ENCODE peak calls at places on chromosome 1, in five cellular contexts. Y is HEK293T, C is K562, S is SK-N-SH, I is GM12878. D is an unnamed sample.

GRCh38 chr1:29084196-29084521 is 39.5 kb downstream of the TMEM200B start:
- DNase-seq in Y (no peak), C (no peak), S (no peak), I (no peak), D (no peak)

GRCh38 chr1:213619026-213619425 is 368.7 kb upstream of the PROX1 start:
- DNase-seq in Y (no peak), C (no peak), S (no peak), I (no peak), D (no peak)

GRCh38 chr1:10173582-10173981 is 36.8 kb upstream of the KIF1B start:
- DNase-seq in Y (no peak), C (no peak), S (no peak), I (peak), D (no peak)

GRCh38 chr1:27513521-27513920 is 23.6 kb upstream of the WASF2 start:
- DNase-seq in Y (no peak), C (no peak), S (no peak), I (no peak), D (no peak)

GRCh38 chr1:8598783-8599182 is 218.7 kb downstream of the RERE start:
- DNase-seq in Y (peak), C (no peak), S (peak), I (no peak), D (no peak)

GRCh38 chr1:211764701-211765100 is 65.9 kb downstream of the LPGAT1 start:
- DNase-seq in Y (no peak), C (no peak), S (no peak), I (no peak), D (no peak)

GRCh38 chr1:92817986-92818764 is 13.7 kb upstream of the RPL5 start:
- DNase-seq in Y (peak), C (peak), S (peak), I (no peak), D (no peak)

GRCh38 chr1:226787638-226788037 is 48.6 kb upstream of the ITPKB start:
- DNase-seq in Y (no peak), C (no peak), S (no peak), I (no peak), D (no peak)

GRCh38 chr1:155009221-155009711 is 6.7 kb downstream of the ZBTB7B start:
- DNase-seq in Y (no peak), C (no peak), S (no peak), I (no peak), D (no peak)

GRCh38 chr1:71350805-71351204 is 270.0 kb upstream of the ZRANB2 start:
- DNase-seq in Y (no peak), C (no peak), S (no peak), I (no peak), D (no peak)

GRCh38 chr1:175863291-175864050 is 120.1 kb upstream of the TNR start:
- DNase-seq in Y (no peak), C (no peak), S (no peak), I (no peak), D (no peak)

GRCh38 chr1:25912076-25912831 is 6.0 kb upstream of the STMN1 start:
- DNase-seq in Y (no peak), C (no peak), S (no peak), I (no peak), D (no peak)

GRCh38 chr1:177976596-177976995 is 6.7 kb upstream of the SEC16B start:
- DNase-seq in Y (no peak), C (no peak), S (no peak), I (no peak), D (no peak)

GRCh38 chr1:40416709-40417108 is 33.6 kb upstream of the ZFP69B start:
- DNase-seq in Y (no peak), C (no peak), S (no peak), I (no peak), D (no peak)

GRCh38 chr1:109897244-109897955 is 13.2 kb upstream of the CSF1 start:
- DNase-seq in Y (no peak), C (no peak), S (no peak), I (no peak), D (no peak)

GRCh38 chr1:17068789-17069188 is 15.0 kb upstream of the SDHB start:
- DNase-seq in Y (no peak), C (no peak), S (no peak), I (no peak), D (no peak)

GRCh38 chr1:181142096-181143043 is 53.9 kb downstream of the IER5 start:
- DNase-seq in Y (peak), C (peak), S (peak), I (no peak), D (peak)

GRCh38 chr1:174883361-174883760 is 116.4 kb upstream of the CACYBP start:
- DNase-seq in Y (peak), C (no peak), S (no peak), I (no peak), D (peak)

GRCh38 chr1:179081696-179082307 is at the start of gene TOR3A:
- DNase-seq in Y (peak), C (peak), S (peak), I (peak), D (peak)

GRCh38 chr1:203629509-203630082 is 3.0 kb downstream of the ATP2B4 start:
- DNase-seq in Y (no peak), C (peak), S (no peak), I (no peak), D (no peak)

GRCh38 chr1:111600886-111601386 is 18.7 kb upstream of the RAP1A start:
- DNase-seq in Y (no peak), C (no peak), S (no peak), I (peak), D (no peak)

GRCh38 chr1:183724350-183725042 is 71.4 kb upstream of the APOBEC4 start:
- DNase-seq in Y (no peak), C (no peak), S (no peak), I (no peak), D (no peak)

GRCh38 chr1:32500387-32501209 is 35.7 kb downstream of the ZBTB8B start:
- DNase-seq in Y (peak), C (peak), S (peak), I (no peak), D (no peak)

GRCh38 chr1:243510928-243511327 is 255.1 kb downstream of the SDCCAG8 start:
- DNase-seq in Y (no peak), C (no peak), S (no peak), I (no peak), D (no peak)

GRCh38 chr1:38013027-38013588 is 574 bp downstream of the UTP11 start:
- DNase-seq in Y (peak), C (no peak), S (no peak), I (no peak), D (peak)

GRCh38 chr1:167635233-167635648 is 5.2 kb downstream of the RCSD1 start:
- DNase-seq in Y (peak), C (peak), S (no peak), I (no peak), D (no peak)

GRCh38 chr1:175193339-175193950 is 869 bp upstream of the KIAA0040 start:
- DNase-seq in Y (no peak), C (no peak), S (peak), I (no peak), D (no peak)

GRCh38 chr1:10728595-10729410 is 67.6 kb downstream of the CASZ1 start:
- DNase-seq in Y (no peak), C (no peak), S (no peak), I (no peak), D (no peak)

GRCh38 chr1:91755176-91755575 is 130.8 kb downstream of the TGFBR3 start:
- DNase-seq in Y (no peak), C (no peak), S (no peak), I (no peak), D (no peak)

GRCh38 chr1:114956570-114956969 is 73.1 kb upstream of the TSHB start:
- DNase-seq in Y (peak), C (no peak), S (no peak), I (no peak), D (peak)
- TF ChIP-seq FOXM1 in Y (no peak), C (no peak), S (no peak), I (no peak), D (no peak)

DNA sequence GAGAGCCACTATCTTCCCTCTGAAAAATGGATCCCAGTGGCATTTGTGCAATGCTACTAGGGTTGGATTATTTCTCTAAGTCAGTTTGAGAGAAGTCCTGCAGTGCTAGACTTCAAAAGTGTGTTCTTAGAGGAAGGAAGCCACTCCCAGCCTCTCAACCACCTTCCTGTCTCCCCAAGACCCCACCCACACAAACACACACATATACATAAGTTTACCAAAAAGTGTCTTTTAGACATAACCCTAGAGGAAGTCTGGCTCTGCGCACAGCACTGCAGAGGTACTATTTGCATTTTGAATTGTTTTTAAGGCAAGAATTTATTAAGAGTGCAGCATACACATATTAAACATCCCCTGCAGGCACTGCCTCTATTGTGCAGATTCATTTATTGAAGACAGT is 127.3 kb downstream of the HHIPL2 start:
- DNase-seq in Y (no peak), C (no peak), S (no peak), I (no peak), D (no peak)
- TF ChIP-seq FOXM1 in Y (no peak), C (no peak), S (no peak), I (no peak), D (no peak)

DNA sequence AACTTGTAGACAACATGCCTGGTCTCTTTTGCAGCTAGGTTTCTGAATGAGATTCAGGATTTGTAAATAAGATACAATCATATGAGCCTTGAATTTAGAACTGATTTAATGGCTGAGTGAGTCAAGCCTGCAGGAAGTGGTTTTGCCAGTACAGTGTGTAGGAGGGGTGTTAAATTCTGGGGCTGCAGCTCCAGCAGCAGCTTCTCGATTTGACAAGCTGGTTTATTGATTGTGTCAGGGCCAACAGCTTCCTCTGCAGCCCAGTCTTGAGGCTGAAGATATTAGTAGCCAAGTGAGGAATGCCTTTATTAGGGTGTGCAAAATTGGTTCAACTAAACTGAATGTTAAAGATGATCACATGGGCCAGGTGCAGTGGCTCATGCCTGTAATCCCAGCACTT is 11.5 kb upstream of the PLA2G5 start:
- DNase-seq in Y (no peak), C (no peak), S (no peak), I (no peak), D (no peak)
- TF ChIP-seq FOXM1 in Y (no peak), C (no peak), S (no peak), I (no peak), D (no peak)

DNA sequence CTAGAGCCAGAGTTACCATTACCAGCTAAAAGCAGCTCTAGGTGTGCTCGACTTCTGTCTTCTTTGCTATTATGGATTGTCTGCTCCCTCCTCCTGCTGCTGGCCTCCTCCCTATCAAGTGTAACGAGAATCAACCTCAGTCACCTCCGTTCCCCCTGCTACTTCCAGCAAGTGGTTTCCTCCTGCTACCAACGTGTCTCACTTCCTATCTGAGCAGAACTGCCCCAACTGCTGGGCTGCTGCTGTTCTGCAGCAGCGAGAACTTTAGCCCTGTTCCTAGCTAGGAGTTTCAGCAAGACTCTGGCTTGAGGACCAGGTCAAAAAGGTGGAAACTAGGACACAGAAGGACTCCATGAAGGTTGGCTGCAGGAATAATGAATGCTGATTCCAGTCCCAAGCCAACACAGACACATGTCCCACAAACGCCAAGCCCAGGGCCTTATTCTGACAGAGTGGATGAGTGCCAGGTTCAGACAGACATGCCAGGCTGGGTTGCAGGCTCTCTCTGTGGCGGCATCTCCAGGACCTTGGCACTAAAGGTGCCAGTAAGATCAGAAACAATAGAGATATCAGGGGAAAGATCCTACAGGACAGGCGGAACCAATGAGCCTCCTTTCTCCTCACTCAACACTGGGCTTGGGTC is 46.9 kb downstream of the CD34 start:
- DNase-seq in Y (no peak), C (no peak), S (no peak), I (peak), D (no peak)
- TF ChIP-seq FOXM1 in Y (no peak), C (no peak), S (no peak), I (no peak), D (no peak)

DNA sequence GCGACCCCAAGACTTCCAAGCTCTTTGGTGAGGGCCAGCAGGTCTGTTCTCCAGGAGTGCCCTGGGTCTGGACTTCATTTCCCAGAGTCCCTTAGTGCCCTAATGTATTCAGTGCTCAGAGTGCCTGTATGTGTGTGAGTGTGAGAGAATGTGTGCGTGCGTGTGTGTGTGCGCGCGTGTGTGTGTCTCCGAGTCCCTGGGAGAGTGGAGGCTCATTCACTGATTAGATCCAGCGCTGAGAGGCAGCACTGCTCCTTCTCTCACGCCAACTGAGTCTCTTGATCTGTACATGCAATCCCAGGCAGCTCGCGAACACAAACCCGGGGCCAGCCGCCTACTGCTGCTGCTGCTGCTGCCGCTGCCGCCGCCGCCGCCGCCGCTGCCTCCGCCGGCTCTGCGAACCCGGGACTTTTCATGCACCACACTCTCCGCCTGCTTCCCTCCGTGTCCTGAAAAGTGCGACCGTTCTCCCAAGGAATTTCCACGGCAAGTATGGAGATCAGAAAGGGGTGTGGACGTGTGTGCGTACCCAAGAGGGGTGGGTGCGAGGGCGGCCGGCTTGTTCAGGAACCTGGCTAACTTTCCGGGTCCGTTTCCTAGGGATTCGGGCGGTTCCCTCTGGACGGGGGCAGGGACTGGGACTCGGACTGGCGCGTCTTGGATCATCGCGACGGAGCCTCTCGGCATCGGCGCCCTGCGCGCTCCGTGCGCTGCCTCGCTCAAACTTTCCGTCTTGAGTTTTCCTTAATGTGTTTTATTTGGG is at the start of gene RNF220:
- DNase-seq in Y (peak), C (no peak), S (peak), I (no peak), D (peak)
- TF ChIP-seq FOXM1 in Y (no peak), C (no peak), S (no peak), I (no peak), D (no peak)

GRCh38 chr1:39204441-39205081 is at the start of gene MACF1:
- DNase-seq in Y (no peak), C (peak), S (no peak), I (no peak), D (no peak)
- TF ChIP-seq FOXM1 in Y (no peak), C (peak), S (no peak), I (no peak), D (no peak)

GRCh38 chr1:24119489-24119858 is 7.5 kb upstream of the MYOM3 start:
- DNase-seq in Y (no peak), C (no peak), S (no peak), I (no peak), D (no peak)

GRCh38 chr1:24121406-24121805 is 9.5 kb upstream of the MYOM3 start:
- DNase-seq in Y (no peak), C (no peak), S (no peak), I (no peak), D (no peak)

GRCh38 chr1:24122776-24123175 is 10.8 kb upstream of the MYOM3 start:
- DNase-seq in Y (no peak), C (no peak), S (no peak), I (no peak), D (no peak)

GRCh38 chr1:24119859-24120756 is 8.2 kb upstream of the MYOM3 start:
- DNase-seq in Y (no peak), C (no peak), S (no peak), I (no peak), D (peak)

GRCh38 chr1:24120965-24121364 is 9.0 kb upstream of the MYOM3 start:
- DNase-seq in Y (no peak), C (no peak), S (no peak), I (no peak), D (no peak)
- TF ChIP-seq FOXM1 in Y (no peak), C (no peak), S (no peak), I (no peak), D (no peak)

GRCh38 chr1:56566040-56566774 is 13.2 kb downstream of the PLPP3 start:
- DNase-seq in Y (no peak), C (no peak), S (no peak), I (no peak), D (peak)

GRCh38 chr1:56561227-56562019 is 17.9 kb downstream of the PLPP3 start:
- DNase-seq in Y (no peak), C (no peak), S (no peak), I (no peak), D (no peak)

GRCh38 chr1:56563045-56563444 is 16.3 kb downstream of the PLPP3 start:
- DNase-seq in Y (no peak), C (no peak), S (no peak), I (no peak), D (no peak)

GRCh38 chr1:56564615-56565014 is 14.7 kb downstream of the PLPP3 start:
- DNase-seq in Y (no peak), C (no peak), S (no peak), I (no peak), D (no peak)

DNA sequence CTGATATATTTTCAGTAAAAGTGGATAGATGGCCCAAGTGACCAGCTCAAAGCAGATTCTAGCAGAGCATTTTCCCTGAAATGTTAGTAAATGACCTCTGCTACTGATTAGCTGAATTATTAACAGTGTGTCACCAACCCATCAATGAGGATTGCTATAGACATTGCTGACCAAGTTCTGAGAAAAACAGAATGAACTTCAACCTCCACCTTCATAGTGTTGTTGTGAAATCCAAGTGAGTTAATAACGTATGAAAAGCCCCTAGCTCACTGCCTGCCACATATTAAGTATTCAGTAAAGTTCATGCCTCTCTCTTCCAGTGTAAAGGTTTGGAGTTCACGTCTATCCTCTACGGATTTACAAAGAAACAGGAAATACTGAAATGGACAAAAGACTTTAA is 15.8 kb downstream of the PLPP3 start:
- DNase-seq in Y (no peak), C (no peak), S (no peak), I (no peak), D (peak)
- TF ChIP-seq FOXM1 in Y (no peak), C (no peak), S (no peak), I (no peak), D (no peak)

DNA sequence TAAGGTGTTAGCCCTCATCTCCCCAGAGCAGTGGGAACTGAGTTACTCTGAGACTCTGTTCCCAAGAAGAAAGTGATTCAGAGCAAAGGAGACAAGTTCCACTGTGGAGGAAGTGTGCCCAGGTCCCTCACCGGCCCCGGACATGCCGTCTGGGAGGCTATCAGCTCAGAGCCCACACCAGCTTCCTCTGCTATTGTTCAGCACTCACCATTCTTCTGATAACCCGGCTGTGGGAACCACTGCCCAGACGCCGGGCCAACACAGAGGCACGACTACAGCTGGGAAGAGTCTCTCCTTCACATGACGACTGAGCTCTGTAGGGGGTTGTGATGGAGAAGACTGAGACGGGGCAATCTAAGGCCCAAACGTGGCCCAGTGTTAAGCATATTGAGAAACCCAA is 34.2 kb upstream of the GJA5 start:
- DNase-seq in Y (no peak), C (no peak), S (no peak), I (no peak), D (no peak)
- TF ChIP-seq FOXM1 in Y (no peak), C (no peak), S (no peak), I (no peak), D (no peak)

DNA sequence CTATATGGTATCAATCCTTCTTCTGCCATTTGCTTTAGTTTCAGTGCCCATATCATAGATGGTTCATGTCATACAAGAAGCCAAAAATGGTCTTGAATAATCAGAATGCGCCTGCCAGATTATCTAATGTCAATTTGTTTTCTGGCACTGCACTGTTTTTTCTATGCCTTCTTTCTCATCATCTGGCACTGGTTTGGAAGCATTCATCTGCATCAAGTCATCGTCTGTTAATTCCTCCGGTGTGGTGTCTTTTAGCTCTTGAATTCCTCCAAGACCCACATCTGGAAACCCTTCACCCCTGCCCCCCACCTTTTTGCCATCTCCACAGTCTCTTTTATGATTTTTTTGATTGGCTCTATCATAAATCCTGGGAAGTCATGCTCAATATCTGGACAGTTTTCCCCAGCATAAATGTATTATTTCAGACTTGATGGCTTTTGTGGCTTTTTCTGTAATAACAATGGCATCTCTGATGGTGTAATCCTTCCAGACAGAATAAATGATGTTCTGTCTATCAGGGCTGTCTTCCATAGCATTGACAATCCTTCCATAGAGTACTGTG is 10.5 kb upstream of the KCNK1 start:
- DNase-seq in Y (no peak), C (no peak), S (no peak), I (no peak), D (no peak)
- TF ChIP-seq FOXM1 in Y (no peak), C (no peak), S (peak), I (no peak), D (no peak)